ENCODE peak calls at places on chromosome 10, in ten cellular contexts. J is tibial nerve, Q is ovary, G is suprapubic skin, E is sigmoid colon, X is A549, Z is stomach, D is transverse colon, M is H1, S is SK-N-SH. T is an unnamed sample. For H3K4me1, the result is how much of the 10 kb centered on the place peaks cover.

GRCh38 chr10:130757271-130757670 is 554.2 kb downstream of the TCERG1L start:
- DNase-seq in J (no peak), S (peak), Z (peak), X (no peak), D (no peak), E (peak), M (no peak), Q (no peak), G (peak), T (no peak)

GRCh38 chr10:86614853-86615252 is 39.5 kb upstream of the OPN4 start:
- DNase-seq in S (no peak), G (no peak), Z (no peak), D (no peak), J (no peak), E (no peak), X (no peak), Q (no peak), M (no peak), T (no peak)

GRCh38 chr10:102645741-102646609 is 1.7 kb downstream of the TRIM8 start:
- DNase-seq in S (peak), E (peak), J (peak), Q (peak), G (peak), D (peak), X (peak), M (no peak), Z (peak), T (peak)

GRCh38 chr10:74589226-74589673 is 237.2 kb upstream of the KAT6B start:
- DNase-seq in Z (peak), Q (peak), J (peak), S (peak), D (peak), M (no peak), G (peak), X (peak), E (peak), T (no peak)

GRCh38 chr10:66877359-66877758 is 48.5 kb upstream of the LRRTM3 start:
- DNase-seq in M (no peak), D (no peak), X (no peak), J (no peak), Q (no peak), S (no peak), Z (no peak), G (no peak), E (no peak), T (no peak)

GRCh38 chr10:6416892-6417512 is 163.1 kb downstream of the PRKCQ start:
- DNase-seq in J (peak), S (peak), Z (no peak), D (no peak), M (no peak), G (no peak), X (peak), Q (no peak), E (no peak), T (no peak)

GRCh38 chr10:4034907-4035581 is 250.0 kb upstream of the KLF6 start:
- DNase-seq in J (no peak), D (peak), Z (no peak), M (no peak), G (no peak), E (no peak), X (no peak), Q (no peak), S (no peak), T (peak)

GRCh38 chr10:88541116-88541626 is 41.9 kb downstream of the RNLS start:
- DNase-seq in X (no peak), Z (no peak), S (no peak), G (no peak), Q (no peak), M (no peak), D (no peak), E (no peak), J (peak), T (no peak)

GRCh38 chr10:21314234-21314633 is 211.2 kb downstream of the SKIDA1 start:
- DNase-seq in M (no peak), D (no peak), Q (peak), X (no peak), S (no peak), G (peak), E (no peak), J (no peak), Z (no peak), T (no peak)

GRCh38 chr10:78774999-78775711 is 293.6 kb upstream of the ZMIZ1 start:
- DNase-seq in G (no peak), J (peak), X (no peak), E (no peak), Q (peak), M (no peak), S (no peak), Z (peak), D (no peak), T (no peak)

GRCh38 chr10:119614686-119615085 is 17.9 kb upstream of the TIAL1 start:
- DNase-seq in G (no peak), X (no peak), Q (no peak), D (no peak), S (no peak), J (no peak), E (no peak), M (no peak), Z (no peak), T (no peak)

GRCh38 chr10:63266337-63267327 is 133.5 kb downstream of the NRBF2 start:
- DNase-seq in G (no peak), S (no peak), X (no peak), Q (no peak), J (no peak), M (no peak), Z (no peak), D (no peak), E (no peak), T (no peak)

GRCh38 chr10:56881218-56881617 is 520.2 kb upstream of the ZWINT start:
- DNase-seq in S (no peak), Z (no peak), J (no peak), G (no peak), D (no peak), M (no peak), E (no peak), X (no peak), Q (no peak), T (no peak)

GRCh38 chr10:82778908-82779307 is 903.9 kb downstream of the NRG3 start:
- DNase-seq in Q (no peak), S (no peak), D (no peak), M (no peak), E (no peak), G (no peak), X (no peak), Z (no peak), J (no peak), T (no peak)

GRCh38 chr10:33733058-33733457 is 398.6 kb upstream of the NRP1 start:
- DNase-seq in D (no peak), G (no peak), M (no peak), Z (no peak), X (no peak), E (no peak), S (no peak), J (no peak), Q (no peak), T (no peak)

GRCh38 chr10:132523561-132524442 is 13.8 kb upstream of the INPP5A start:
- DNase-seq in Z (no peak), S (peak), E (peak), D (peak), M (no peak), Q (no peak), X (no peak), J (no peak), G (peak), T (peak)

GRCh38 chr10:132710746-132711617 is 75.0 kb downstream of the NKX6-2 start:
- DNase-seq in Q (no peak), E (peak), S (no peak), Z (no peak), D (no peak), X (no peak), J (no peak), G (peak), M (no peak), T (no peak)

GRCh38 chr10:80596391-80597257 is 58.9 kb downstream of the SH2D4B start:
- DNase-seq in D (peak), Z (peak), X (peak), M (no peak), E (peak), Q (no peak), G (peak), S (peak), J (no peak), T (no peak)

GRCh38 chr10:14173391-14173705 is 157.4 kb downstream of the FRMD4A start:
- DNase-seq in J (no peak), X (no peak), Q (no peak), M (no peak), D (no peak), S (no peak), E (no peak), G (no peak), Z (no peak), T (no peak)

GRCh38 chr10:49512121-49512809 is 26.7 kb downstream of the ERCC6 start:
- DNase-seq in D (no peak), Q (no peak), E (no peak), S (peak), G (no peak), X (peak), Z (no peak), J (no peak), M (no peak), T (peak)

GRCh38 chr10:24333736-24334135 is 124.8 kb downstream of the KIAA1217 start:
- DNase-seq in D (no peak), J (no peak), E (no peak), X (no peak), S (no peak), Q (no peak), G (no peak), M (no peak), Z (no peak), T (no peak)

GRCh38 chr10:93554760-93555432 is 11.6 kb upstream of the FFAR4 start:
- DNase-seq in G (no peak), X (peak), S (peak), E (no peak), D (peak), Z (peak), M (peak), Q (peak), J (peak), T (no peak)

GRCh38 chr10:129467346-129468119 is 492 bp downstream of the MGMT start:
- DNase-seq in S (no peak), Z (no peak), X (no peak), D (peak), G (no peak), Q (no peak), M (no peak), J (no peak), E (peak), T (no peak)

GRCh38 chr10:88913803-88914202 is 33.8 kb downstream of the STAMBPL1 start:
- DNase-seq in M (no peak), J (no peak), Z (no peak), Q (no peak), G (no peak), S (peak), X (no peak), E (no peak), D (no peak), T (no peak)

GRCh38 chr10:43814611-43815010 is 165.9 kb upstream of the ZNF32 start:
- DNase-seq in Z (no peak), S (no peak), E (no peak), M (no peak), J (no peak), D (no peak), G (no peak), Q (no peak), X (no peak), T (no peak)

GRCh38 chr10:4174197-4174596 is 389.2 kb upstream of the KLF6 start:
- DNase-seq in Z (no peak), X (no peak), J (no peak), Q (no peak), E (no peak), D (no peak), M (peak), S (peak), G (no peak), T (no peak)

GRCh38 chr10:5976689-5977470 is 463 bp downstream of the IL15RA start:
- DNase-seq in G (no peak), Z (peak), M (no peak), D (peak), S (no peak), Q (peak), J (no peak), X (peak), E (peak), T (peak)

GRCh38 chr10:49803988-49804387 is 41.9 kb upstream of the OGDHL start:
- DNase-seq in E (no peak), Q (no peak), D (no peak), M (no peak), S (no peak), J (no peak), G (no peak), Z (no peak), X (no peak), T (no peak)

GRCh38 chr10:52256832-52257691 is 57.0 kb upstream of the DKK1 start:
- DNase-seq in G (no peak), M (no peak), S (no peak), J (no peak), Z (no peak), X (no peak), E (no peak), Q (no peak), D (peak), T (no peak)

GRCh38 chr10:78397796-78398195 is 364.1 kb downstream of the RPS24 start:
- DNase-seq in X (no peak), D (no peak), M (no peak), G (no peak), Q (no peak), E (no peak), J (no peak), Z (no peak), S (no peak), T (no peak)

GRCh38 chr10:33008499-33009243 is 50.6 kb upstream of the ITGB1 start:
- DNase-seq in E (peak), Q (no peak), X (no peak), Z (peak), J (peak), M (no peak), S (peak), G (no peak), D (peak), T (no peak)

GRCh38 chr10:78977761-78978305 is 90.9 kb upstream of the ZMIZ1 start:
- DNase-seq in S (no peak), X (no peak), M (no peak), Z (no peak), E (peak), G (no peak), Q (peak), D (peak), J (peak), T (peak)

GRCh38 chr10:89086801-89087513 is 96.4 kb downstream of the FAS start:
- DNase-seq in D (peak), Z (peak), M (peak), S (no peak), G (peak), Q (no peak), J (peak), X (no peak), E (peak), T (peak)

GRCh38 chr10:28327494-28327886 is 24.6 kb upstream of the MPP7 start:
- DNase-seq in Q (no peak), S (no peak), G (no peak), M (no peak), J (no peak), Z (no peak), D (no peak), E (no peak), X (no peak), T (no peak)

GRCh38 chr10:28332699-28333098 is 29.8 kb upstream of the MPP7 start:
- DNase-seq in J (no peak), D (no peak), X (no peak), M (no peak), Q (no peak), S (no peak), E (no peak), Z (no peak), G (no peak), T (no peak)

GRCh38 chr10:28328346-28328745 is 25.5 kb upstream of the MPP7 start:
- DNase-seq in X (no peak), M (no peak), E (no peak), S (no peak), Q (no peak), G (no peak), J (no peak), D (no peak), Z (no peak), T (no peak)

GRCh38 chr10:28326516-28327493 is 23.9 kb upstream of the MPP7 start:
- DNase-seq in Q (peak), E (peak), M (no peak), D (peak), J (peak), X (no peak), G (no peak), S (no peak), Z (peak), T (no peak)

DNA sequence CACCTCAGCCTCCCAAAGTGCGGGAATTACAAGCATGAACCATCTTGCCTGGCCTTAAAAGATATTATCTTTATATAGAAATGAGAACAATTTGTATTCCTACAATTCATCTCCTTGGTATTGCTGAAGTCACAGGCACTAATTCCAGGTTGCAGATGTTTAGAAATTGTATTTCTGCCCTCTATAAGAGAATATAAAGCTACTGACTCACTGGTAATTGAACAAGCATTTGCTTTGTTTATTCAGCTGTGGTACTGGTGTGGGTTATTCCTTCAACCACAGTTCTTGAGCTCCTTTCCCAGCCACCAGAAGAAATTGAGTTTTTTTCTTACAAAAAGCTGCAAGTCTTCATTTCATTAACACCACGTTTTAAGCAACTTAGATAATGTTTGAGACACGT is 29.0 kb upstream of the MPP7 start:
- DNase-seq in S (no peak), E (no peak), G (no peak), M (no peak), J (no peak), Z (no peak), X (no peak), Q (no peak), D (no peak), T (no peak)
- H3K4me1 ChIP-seq in S (under half), E (under half), G (under half), M (under half), J (under half), Z (under half), X (under half), Q (under half), D (under half), T (under half)

DNA sequence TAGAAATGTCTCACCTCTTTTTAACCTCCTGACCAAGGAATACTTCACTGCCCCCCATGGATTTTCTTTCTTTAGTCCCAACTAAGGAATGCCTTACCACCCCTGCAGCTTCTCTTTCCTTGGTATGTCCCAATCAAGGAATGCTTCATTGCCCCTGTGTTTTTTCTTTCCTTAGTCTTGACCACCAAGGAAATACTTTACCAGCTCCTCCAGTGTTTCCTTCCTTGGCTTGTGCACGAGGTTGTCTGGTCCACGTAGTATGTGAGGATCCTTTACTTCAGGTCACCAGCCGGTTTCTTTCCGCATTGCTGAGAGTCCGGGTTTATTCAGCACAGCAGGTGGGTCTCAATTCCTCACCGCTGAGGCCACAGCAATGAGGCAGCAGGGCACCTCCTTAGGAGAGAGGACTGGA is 59.3 kb downstream of the CYP2C9 start:
- DNase-seq in X (no peak), E (no peak), D (no peak), Q (no peak), Z (no peak), M (no peak), S (no peak), G (no peak), J (no peak), T (no peak)
- H3K4me3 ChIP-seq in X (no peak), E (no peak), D (no peak), Q (no peak), Z (no peak), M (peak), S (no peak), G (no peak), J (no peak), T (no peak)

GRCh38 chr10:122279725-122280141 is 8.6 kb downstream of the BTBD16 start:
- DNase-seq in M (no peak), X (peak), Z (peak), G (no peak), D (no peak), E (peak), S (peak), J (no peak), Q (no peak), T (peak)
- TF ChIP-seq EP300 in M (no peak), X (no peak), Z (no peak), G (no peak), D (no peak), E (no peak), S (no peak), J (no peak), Q (no peak), T (no peak)

DNA sequence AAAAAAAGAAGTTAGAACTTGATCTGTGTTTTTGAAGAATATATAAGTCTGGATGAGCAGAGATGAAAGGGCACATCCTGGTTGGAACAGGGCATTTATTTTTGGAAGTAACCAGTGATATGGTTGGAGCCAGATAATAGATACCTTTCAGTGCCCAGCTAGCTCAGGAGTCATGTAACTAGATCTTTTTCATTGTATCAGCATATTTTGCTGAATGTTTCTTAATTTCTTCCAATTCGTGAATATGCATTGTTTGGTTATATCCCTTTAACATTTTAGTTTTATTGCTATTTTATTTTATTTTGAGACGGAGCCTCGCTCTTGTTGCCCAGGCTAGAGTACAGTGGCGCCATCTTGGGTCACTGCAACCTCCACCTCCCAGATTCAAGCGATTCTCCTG is 81.8 kb downstream of the LCOR start:
- DNase-seq in E (no peak), S (no peak), Z (no peak), J (no peak), M (no peak), Q (no peak), G (no peak), X (no peak), D (no peak), T (no peak)
- H3K4me1 ChIP-seq in E (under half), S (under half), Z (under half), J (under half), M (under half), Q (under half), G (under half), X (under half), D (under half), T (under half)

DNA sequence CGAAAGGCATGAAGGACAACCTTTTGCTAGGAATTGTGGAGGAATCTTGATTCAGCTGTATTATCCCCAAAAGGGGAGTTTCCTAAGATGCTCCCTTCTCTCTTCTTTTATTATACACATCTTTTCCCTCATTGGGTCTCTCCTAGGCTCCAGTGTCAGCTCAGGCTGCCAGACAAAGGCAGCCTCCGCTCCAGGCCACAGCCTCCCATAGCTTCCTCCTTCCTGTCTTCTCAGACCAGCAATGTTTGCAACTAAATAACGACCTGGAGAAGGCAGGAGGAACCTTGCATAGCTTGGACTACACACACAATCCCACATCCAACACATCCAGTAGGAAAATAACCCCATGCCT is 12.3 kb downstream of the SFXN3 start:
- DNase-seq in Z (no peak), J (no peak), D (no peak), E (no peak), G (no peak), X (no peak), Q (no peak), M (no peak), S (no peak), T (no peak)
- H3K4me3 ChIP-seq in Z (peak), J (peak), D (no peak), E (peak), G (peak), X (peak), Q (peak), M (peak), S (peak), T (peak)

GRCh38 chr10:51147644-51148399 is 73.5 kb downstream of the PRKG1 start:
- DNase-seq in X (no peak), G (no peak), Z (no peak), Q (no peak), J (no peak), E (no peak), D (no peak), S (no peak), M (no peak), T (no peak)
- TF ChIP-seq EP300 in X (no peak), G (no peak), Z (no peak), Q (no peak), J (no peak), E (no peak), D (no peak), S (no peak), M (no peak), T (no peak)

GRCh38 chr10:125035136-125035535 is 93.2 kb downstream of the ZRANB1 start:
- DNase-seq in S (no peak), D (no peak), X (no peak), Q (no peak), E (no peak), J (no peak), M (no peak), Z (no peak), G (no peak), T (no peak)
- H3K4me1 ChIP-seq in S (under half), D (under half), X (half or more), Q (under half), E (half or more), J (under half), M (under half), Z (under half), G (under half), T (under half)